ENCODE peak calls at places on chromosomes 4 and X, in five cellular contexts. C is A549, Z is fibroblast of the conjunctiva, E is ELF-1, A is neural crest cell. S is an unnamed sample.

GRCh38 chr4:154329939-154330338 is 161.7 kb downstream of the DCHS2 start:
- DNase-seq in A (no peak), E (no peak), C (no peak), Z (peak; percentile 49), S (no peak)

GRCh38 chr4:153345011-153345981 is 808 bp downstream of the MND1 start:
- DNase-seq in A (peak; percentile 12), Z (peak; percentile 44), E (peak; percentile 74), C (peak; percentile 17), S (peak; percentile 33)

GRCh38 chr4:142743071-142743825 is 102.9 kb downstream of the INPP4B start:
- DNase-seq in C (no peak), E (peak; percentile 3), A (no peak), Z (no peak), S (no peak)

GRCh38 chr4:80587861-80588385 is 252.4 kb downstream of the CFAP299 start:
- DNase-seq in A (no peak), E (no peak), C (no peak), Z (no peak), S (no peak)

GRCh38 chr4:79467246-79467932 is 59.4 kb upstream of the GK2 start:
- DNase-seq in A (no peak), C (no peak), E (no peak), Z (peak; percentile 26), S (no peak)

GRCh38 chr4:147791870-147792269 is 60.0 kb downstream of the ARHGAP10 start:
- DNase-seq in E (no peak), Z (no peak), A (no peak), C (no peak), S (no peak)

GRCh38 chr4:8761167-8761823 is 110.3 kb downstream of the HMX1 start:
- DNase-seq in Z (no peak), E (peak; percentile 69), C (no peak), A (no peak), S (no peak)

GRCh38 chrX:121103381-121103780 is 56.0 kb downstream of the GLUD2 start:
- DNase-seq in E (no peak), Z (no peak), C (no peak), A (no peak), S (no peak)

GRCh38 chr4:81786063-81786763 is 314.5 kb upstream of the RASGEF1B start:
- DNase-seq in C (no peak), A (no peak), Z (no peak), E (no peak), S (no peak)

GRCh38 chr4:111639120-111639519 is 506.1 kb upstream of the FAM241A start:
- DNase-seq in A (no peak), C (no peak), Z (no peak), E (no peak), S (no peak)

GRCh38 chrX:2500091-2500680 is 590 bp downstream of the DHRSX start:
- DNase-seq in A (peak; percentile 50), C (peak; percentile 62), Z (no peak), E (peak; percentile 75), S (peak; percentile 12)

S was measured in PC-9.